ENCODE peak calls at places on chromosome 10, in five cellular contexts. One of them, this sample, is unnamed.

GRCh38 chr10:106380706-106381105 is 783.8 kb downstream of the SORCS1 start:
- DNase-seq in CD8-positive, alpha-beta T cell: no peak
- DNase-seq in right cardiac atrium: no peak
- DNase-seq in left lung: no peak
- DNase-seq in lower leg skin: no peak
- DNase-seq in this sample: no peak

GRCh38 chr10:104664205-104664604 is 23.1 kb downstream of the SORCS3 start:
- DNase-seq in CD8-positive, alpha-beta T cell: no peak
- DNase-seq in right cardiac atrium: no peak
- DNase-seq in left lung: no peak
- DNase-seq in lower leg skin: no peak
- DNase-seq in this sample: no peak

GRCh38 chr10:131560166-131560565 is 248.6 kb upstream of the TCERG1L start:
- DNase-seq in CD8-positive, alpha-beta T cell: no peak
- DNase-seq in right cardiac atrium: no peak
- DNase-seq in left lung: no peak
- DNase-seq in lower leg skin: no peak
- DNase-seq in this sample: no peak

GRCh38 chr10:96548589-96548988 is 34.9 kb upstream of the TLL2 start:
- DNase-seq in CD8-positive, alpha-beta T cell: no peak
- DNase-seq in right cardiac atrium: peak; percentile 72
- DNase-seq in left lung: no peak
- DNase-seq in lower leg skin: no peak
- DNase-seq in this sample: no peak

GRCh38 chr10:116752969-116753665 is 10.8 kb upstream of the HSPA12A start:
- DNase-seq in CD8-positive, alpha-beta T cell: no peak
- DNase-seq in right cardiac atrium: no peak
- DNase-seq in left lung: no peak
- DNase-seq in lower leg skin: no peak
- DNase-seq in this sample: no peak

GRCh38 chr10:21732067-21732772 is 198.2 kb downstream of the MLLT10 start:
- DNase-seq in CD8-positive, alpha-beta T cell: peak; percentile 42
- DNase-seq in right cardiac atrium: peak; percentile 85
- DNase-seq in left lung: peak; percentile 55
- DNase-seq in lower leg skin: no peak
- DNase-seq in this sample: no peak

GRCh38 chr10:3803295-3803883 is 18.4 kb upstream of the KLF6 start:
- DNase-seq in CD8-positive, alpha-beta T cell: no peak
- DNase-seq in right cardiac atrium: no peak
- DNase-seq in left lung: no peak
- DNase-seq in lower leg skin: no peak
- DNase-seq in this sample: no peak

GRCh38 chr10:95513941-95514392 is 47.2 kb downstream of the SORBS1 start:
- DNase-seq in CD8-positive, alpha-beta T cell: no peak
- DNase-seq in right cardiac atrium: no peak
- DNase-seq in left lung: no peak
- DNase-seq in lower leg skin: no peak
- DNase-seq in this sample: no peak

GRCh38 chr10:90171014-90171722 is 469.8 kb downstream of the KIF20B start:
- DNase-seq in CD8-positive, alpha-beta T cell: no peak
- DNase-seq in right cardiac atrium: no peak
- DNase-seq in left lung: no peak
- DNase-seq in lower leg skin: no peak
- DNase-seq in this sample: no peak

GRCh38 chr10:99996934-99997648 is 12.7 kb downstream of the DNMBP start:
- DNase-seq in CD8-positive, alpha-beta T cell: no peak
- DNase-seq in right cardiac atrium: no peak
- DNase-seq in left lung: no peak
- DNase-seq in lower leg skin: no peak
- DNase-seq in this sample: no peak
- H3K4me3 ChIP-seq in CD8-positive, alpha-beta T cell: no peak overlapping the region
- H3K4me3 ChIP-seq in right cardiac atrium: no peak overlapping the region
- H3K4me3 ChIP-seq in left lung: no peak overlapping the region
- H3K4me3 ChIP-seq in lower leg skin: no peak overlapping the region
- H3K4me3 ChIP-seq in this sample: no peak overlapping the region

GRCh38 chr10:88974012-88974411 is 16.6 kb upstream of the FAS start:
- DNase-seq in CD8-positive, alpha-beta T cell: no peak
- DNase-seq in right cardiac atrium: no peak
- DNase-seq in left lung: no peak
- DNase-seq in lower leg skin: no peak
- DNase-seq in this sample: no peak
- H3K4me3 ChIP-seq in CD8-positive, alpha-beta T cell: no peak overlapping the region
- H3K4me3 ChIP-seq in right cardiac atrium: no peak overlapping the region
- H3K4me3 ChIP-seq in left lung: no peak overlapping the region
- H3K4me3 ChIP-seq in lower leg skin: no peak overlapping the region
- H3K4me3 ChIP-seq in this sample: no peak overlapping the region

GRCh38 chr10:17961551-17962422 is 10.1 kb downstream of the SLC39A12 start:
- DNase-seq in CD8-positive, alpha-beta T cell: no peak
- DNase-seq in right cardiac atrium: no peak
- DNase-seq in left lung: no peak
- DNase-seq in lower leg skin: no peak
- DNase-seq in this sample: no peak
- H3K4me3 ChIP-seq in CD8-positive, alpha-beta T cell: no peak overlapping the region
- H3K4me3 ChIP-seq in right cardiac atrium: no peak overlapping the region
- H3K4me3 ChIP-seq in left lung: no peak overlapping the region
- H3K4me3 ChIP-seq in lower leg skin: no peak overlapping the region
- H3K4me3 ChIP-seq in this sample: no peak overlapping the region

GRCh38 chr10:114252883-114253282 is 13.8 kb downstream of the VWA2 start:
- DNase-seq in CD8-positive, alpha-beta T cell: no peak
- DNase-seq in right cardiac atrium: no peak
- DNase-seq in left lung: no peak
- DNase-seq in lower leg skin: no peak
- DNase-seq in this sample: no peak
- H3K4me3 ChIP-seq in CD8-positive, alpha-beta T cell: no peak overlapping the region
- H3K4me3 ChIP-seq in right cardiac atrium: no peak overlapping the region
- H3K4me3 ChIP-seq in left lung: no peak overlapping the region
- H3K4me3 ChIP-seq in lower leg skin: no peak overlapping the region
- H3K4me3 ChIP-seq in this sample: no peak overlapping the region

GRCh38 chr10:48465860-48466521 is 138.9 kb downstream of the ARHGAP22 start:
- DNase-seq in CD8-positive, alpha-beta T cell: no peak
- DNase-seq in right cardiac atrium: peak; percentile 49
- DNase-seq in left lung: peak; percentile 27
- DNase-seq in lower leg skin: no peak
- DNase-seq in this sample: no peak
- H3K4me3 ChIP-seq in CD8-positive, alpha-beta T cell: no peak overlapping the region
- H3K4me3 ChIP-seq in right cardiac atrium: peak overlapping the region; percentile 17
- H3K4me3 ChIP-seq in left lung: no peak overlapping the region
- H3K4me3 ChIP-seq in lower leg skin: no peak overlapping the region
- H3K4me3 ChIP-seq in this sample: no peak overlapping the region

GRCh38 chr10:88392222-88392621 is 190.9 kb downstream of the RNLS start:
- DNase-seq in CD8-positive, alpha-beta T cell: no peak
- DNase-seq in right cardiac atrium: no peak
- DNase-seq in left lung: no peak
- DNase-seq in lower leg skin: no peak
- DNase-seq in this sample: no peak
- H3K4me3 ChIP-seq in CD8-positive, alpha-beta T cell: no peak overlapping the region
- H3K4me3 ChIP-seq in right cardiac atrium: no peak overlapping the region
- H3K4me3 ChIP-seq in left lung: no peak overlapping the region
- H3K4me3 ChIP-seq in lower leg skin: no peak overlapping the region
- H3K4me3 ChIP-seq in this sample: no peak overlapping the region

GRCh38 chr10:123141791-123142700 is 5.9 kb upstream of the HMX2 start:
- DNase-seq in CD8-positive, alpha-beta T cell: no peak
- DNase-seq in right cardiac atrium: no peak
- DNase-seq in left lung: no peak
- DNase-seq in lower leg skin: no peak
- DNase-seq in this sample: no peak

GRCh38 chr10:123139165-123139520 is 3.4 kb downstream of the HMX3 start:
- DNase-seq in CD8-positive, alpha-beta T cell: no peak
- DNase-seq in right cardiac atrium: no peak
- DNase-seq in left lung: no peak
- DNase-seq in lower leg skin: no peak
- DNase-seq in this sample: no peak

GRCh38 chr10:123140983-123141390 is 5.2 kb downstream of the HMX3 start:
- DNase-seq in CD8-positive, alpha-beta T cell: no peak
- DNase-seq in right cardiac atrium: no peak
- DNase-seq in left lung: no peak
- DNase-seq in lower leg skin: no peak
- DNase-seq in this sample: no peak

GRCh38 chr10:123140164-123140982 is 4.6 kb downstream of the HMX3 start:
- DNase-seq in CD8-positive, alpha-beta T cell: no peak
- DNase-seq in right cardiac atrium: peak; percentile 22
- DNase-seq in left lung: no peak
- DNase-seq in lower leg skin: no peak
- DNase-seq in this sample: no peak

GRCh38 chr10:123139521-123140163 is 3.9 kb downstream of the HMX3 start:
- DNase-seq in CD8-positive, alpha-beta T cell: no peak
- DNase-seq in right cardiac atrium: no peak
- DNase-seq in left lung: no peak
- DNase-seq in lower leg skin: no peak
- DNase-seq in this sample: no peak
- H3K4me3 ChIP-seq in CD8-positive, alpha-beta T cell: no peak overlapping the region
- H3K4me3 ChIP-seq in right cardiac atrium: no peak overlapping the region
- H3K4me3 ChIP-seq in left lung: no peak overlapping the region
- H3K4me3 ChIP-seq in lower leg skin: no peak overlapping the region
- H3K4me3 ChIP-seq in this sample: no peak overlapping the region